ENCODE peak calls at places on chromosomes 16 and 17, in nine cellular contexts. B is dorsolateral prefrontal cortex, C is lower lobe of right lung, P is ascending aorta, G is pancreas, T is thoracic aorta, O is left ventricle myocardium inferior, J is MM.1S, S is mammary epithelial cell. W is an unnamed sample.

GRCh38 chr16:67884-68789 is 4.3 kb downstream of the RHBDF1 start:
- DNase-seq in G (no peak), T (no peak), P (no peak), J (no peak), B (peak; percentile 49), O (peak; percentile 31), S (no peak), C (peak; percentile 43), W (no peak)

GRCh38 chr16:50152386-50152806 is 710 bp upstream of the TENT4B start:
- DNase-seq in T (no peak), J (peak; percentile 60), O (peak; percentile 37), P (peak; percentile 74), G (no peak), B (peak; percentile 56), S (peak; percentile 40), C (no peak), W (peak; percentile 17)

GRCh38 chr17:76147211-76148014 is 6.4 kb upstream of the FOXJ1 start:
- DNase-seq in J (no peak), G (no peak), B (no peak), P (no peak), C (no peak), S (peak; percentile 11), T (no peak), O (no peak), W (peak; percentile 46)

GRCh38 chr17:42698736-42699414 is 16.5 kb downstream of the CNTNAP1 start:
- DNase-seq in P (no peak), G (no peak), T (no peak), O (peak; percentile 28), B (no peak), C (no peak), J (no peak), S (no peak), W (peak; percentile 52)

GRCh38 chr17:70120420-70120819 is 45.4 kb downstream of the KCNJ16 start:
- DNase-seq in P (no peak), J (no peak), O (no peak), B (no peak), S (no peak), G (no peak), C (no peak), T (no peak), W (no peak)

GRCh38 chr16:1465567-1465915 is 9.3 kb downstream of the CLCN7 start:
- DNase-seq in B (no peak), T (no peak), O (no peak), P (no peak), G (no peak), J (no peak), C (no peak), S (no peak), W (no peak)

GRCh38 chr16:68900009-68900408 is 56.7 kb downstream of the TANGO6 start:
- DNase-seq in B (no peak), J (no peak), C (no peak), G (no peak), O (no peak), T (no peak), S (no peak), P (no peak), W (no peak)

GRCh38 chr16:87874639-87875472 is 5.5 kb upstream of the SLC7A5 start:
- DNase-seq in G (no peak), O (no peak), C (no peak), S (no peak), B (no peak), T (no peak), P (no peak), J (no peak), W (no peak)

GRCh38 chr16:50845296-50845695 is 103.4 kb downstream of the CYLD start:
- DNase-seq in C (no peak), S (no peak), G (no peak), B (no peak), O (no peak), J (no peak), P (no peak), T (no peak), W (no peak)

GRCh38 chr16:84847554-84848415 is 28.0 kb downstream of the CRISPLD2 start:
- DNase-seq in T (no peak), J (no peak), B (no peak), G (no peak), C (no peak), P (no peak), S (no peak), O (no peak), W (no peak)

GRCh38 chr17:18991531-18992315 is 12.8 kb downstream of the FAM83G start:
- DNase-seq in T (no peak), O (no peak), S (no peak), C (no peak), G (no peak), B (no peak), P (no peak), J (no peak), W (no peak)

GRCh38 chr16:19184823-19185509 is 16.9 kb downstream of the SYT17 start:
- DNase-seq in P (no peak), S (no peak), O (no peak), C (no peak), G (peak; percentile 34), B (no peak), T (no peak), J (no peak), W (no peak)

GRCh38 chr16:19182487-19182886 is 14.4 kb downstream of the SYT17 start:
- DNase-seq in B (no peak), T (no peak), J (no peak), G (no peak), S (no peak), C (no peak), P (no peak), O (no peak), W (no peak)

GRCh38 chr16:19180741-19181140 is 12.7 kb downstream of the SYT17 start:
- DNase-seq in T (no peak), G (no peak), P (no peak), J (no peak), C (no peak), B (no peak), S (no peak), O (no peak), W (no peak)

GRCh38 chr16:19185510-19185851 is 17.4 kb downstream of the SYT17 start:
- DNase-seq in C (no peak), T (no peak), O (no peak), J (no peak), P (no peak), G (no peak), S (no peak), B (no peak), W (no peak)

GRCh38 chr16:19183187-19183586 is 15.1 kb downstream of the SYT17 start:
- DNase-seq in G (no peak), C (no peak), J (no peak), O (no peak), P (no peak), S (no peak), T (no peak), B (no peak), W (no peak)
- H3K27ac ChIP-seq in G (no peak overlapping the region), C (peak overlapping the region; percentile 82), J (no peak overlapping the region), O (no peak overlapping the region), P (no peak overlapping the region), S (no peak overlapping the region), T (no peak overlapping the region), B (no peak overlapping the region), W (peak overlapping the region; percentile 74)

GRCh38 chr17:39462644-39463375 is 1.5 kb downstream of the CDK12 start:
- DNase-seq in O (no peak), T (no peak), J (peak; percentile 10), G (peak; percentile 20), C (peak; percentile 52), P (peak; percentile 64), S (peak; percentile 17), B (no peak), W (no peak)
- H3K27ac ChIP-seq in O (peak overlapping the region; percentile 97), T (peak overlapping the region; percentile 97), J (peak overlapping the region; percentile 26), G (peak overlapping the region; percentile 97), C (peak overlapping the region; percentile 98), P (peak overlapping the region; percentile 96), S (peak overlapping the region; percentile 97), B (peak overlapping the region; percentile 93), W (peak overlapping the region; percentile 95)

GRCh38 chr16:73059779-73060178 is 11.9 kb upstream of the ZFHX3 start:
- DNase-seq in S (no peak), G (no peak), C (no peak), T (no peak), J (no peak), P (no peak), B (no peak), O (no peak), W (no peak)
- H3K27ac ChIP-seq in S (peak overlapping the region; percentile 44), G (no peak overlapping the region), C (peak overlapping the region; percentile 68), T (peak overlapping the region; percentile 99), J (no peak overlapping the region), P (peak overlapping the region; percentile 99), B (peak overlapping the region; percentile 76), O (peak overlapping the region; percentile 97), W (no peak overlapping the region)

GRCh38 chr17:5535436-5535835 is 48.9 kb downstream of the NLRP1 start:
- DNase-seq in B (no peak), P (peak; percentile 53), G (no peak), C (no peak), O (no peak), T (no peak), S (no peak), J (no peak), W (no peak)
- H3K27ac ChIP-seq in B (no peak overlapping the region), P (no peak overlapping the region), G (no peak overlapping the region), C (no peak overlapping the region), O (no peak overlapping the region), T (no peak overlapping the region), S (no peak overlapping the region), J (no peak overlapping the region), W (no peak overlapping the region)

GRCh38 chr17:57517519-57518342 is 227.4 kb downstream of the CCDC182 start:
- DNase-seq in T (no peak), O (no peak), G (no peak), C (no peak), B (no peak), P (no peak), S (no peak), J (no peak), W (no peak)
- H3K27ac ChIP-seq in T (no peak overlapping the region), O (no peak overlapping the region), G (no peak overlapping the region), C (no peak overlapping the region), B (peak overlapping the region; percentile 13), P (no peak overlapping the region), S (no peak overlapping the region), J (no peak overlapping the region), W (no peak overlapping the region)

DNA sequence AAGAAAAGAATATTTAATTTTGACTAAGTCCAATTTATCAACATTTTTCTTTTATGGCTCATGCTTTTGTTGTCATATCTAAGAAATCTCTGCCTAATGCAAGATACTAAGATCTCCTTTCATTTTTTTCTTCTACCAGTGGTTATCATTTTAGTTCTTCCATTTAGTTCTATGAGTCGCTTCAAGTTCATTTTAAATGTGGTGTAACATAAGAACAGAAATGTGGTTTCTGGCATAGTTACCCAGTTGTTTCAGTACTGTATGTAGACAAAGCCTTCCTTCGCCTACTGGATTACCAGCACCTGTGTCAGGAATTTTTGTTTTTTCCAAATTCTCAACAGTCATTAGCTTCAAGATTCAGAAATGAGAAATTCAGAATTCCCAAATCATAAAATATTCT is 175.7 kb downstream of the PARN start:
- DNase-seq in G (no peak), B (no peak), C (no peak), P (no peak), O (no peak), T (no peak), J (no peak), S (peak; percentile 46), W (no peak)
- H3K27ac ChIP-seq in G (no peak overlapping the region), B (no peak overlapping the region), C (no peak overlapping the region), P (no peak overlapping the region), O (no peak overlapping the region), T (no peak overlapping the region), J (no peak overlapping the region), S (no peak overlapping the region), W (no peak overlapping the region)

W was measured in RWPE1.